ENCODE peak calls at places on chromosomes 1 and 21, in four cellular contexts. I, R, A and X are unnamed samples.

GRCh38 chr1:169024800-169025253 is 81.7 kb upstream of the ATP1B1 start:
- DNase-seq in I (no peak), R (no peak), A (no peak), X (no peak)

GRCh38 chr1:29259802-29260441 is 23.6 kb downstream of the PTPRU start:
- DNase-seq in I (no peak), R (peak), A (peak), X (no peak)

GRCh38 chr1:241557551-241558193 is 25.5 kb downstream of the KMO start:
- DNase-seq in I (no peak), R (no peak), A (no peak), X (no peak)

GRCh38 chr1:160779662-160780397 is 16.1 kb upstream of the LY9 start:
- DNase-seq in I (no peak), R (no peak), A (no peak), X (no peak)

GRCh38 chr21:45350206-45350854 is 54.6 kb upstream of the COL18A1 start:
- DNase-seq in I (no peak), R (no peak), A (no peak), X (no peak)

GRCh38 chr1:153466908-153467307 is 6.5 kb upstream of the S100A7 start:
- DNase-seq in I (no peak), R (no peak), A (peak), X (no peak)

GRCh38 chr1:21296509-21297354 is 6.5 kb upstream of the ECE1 start:
- DNase-seq in I (no peak), R (no peak), A (no peak), X (no peak)

GRCh38 chr1:234541281-234541975 is 62.4 kb upstream of the TARBP1 start:
- DNase-seq in I (no peak), R (no peak), A (peak), X (no peak)

GRCh38 chr1:174068000-174068399 is 45.8 kb upstream of the RC3H1 start:
- DNase-seq in I (no peak), R (no peak), A (peak), X (no peak)

GRCh38 chr1:248288385-248288784 is 10.6 kb upstream of the OR2T33 start:
- DNase-seq in I (no peak), R (no peak), A (no peak), X (no peak)

GRCh38 chr1:98981917-98982513 is 22.6 kb downstream of the PLPPR5 start:
- DNase-seq in I (no peak), R (no peak), A (peak), X (no peak)

GRCh38 chr1:55064071-55064581 is 24.8 kb downstream of the PCSK9 start:
- DNase-seq in I (no peak), R (no peak), A (peak), X (no peak)

DNA sequence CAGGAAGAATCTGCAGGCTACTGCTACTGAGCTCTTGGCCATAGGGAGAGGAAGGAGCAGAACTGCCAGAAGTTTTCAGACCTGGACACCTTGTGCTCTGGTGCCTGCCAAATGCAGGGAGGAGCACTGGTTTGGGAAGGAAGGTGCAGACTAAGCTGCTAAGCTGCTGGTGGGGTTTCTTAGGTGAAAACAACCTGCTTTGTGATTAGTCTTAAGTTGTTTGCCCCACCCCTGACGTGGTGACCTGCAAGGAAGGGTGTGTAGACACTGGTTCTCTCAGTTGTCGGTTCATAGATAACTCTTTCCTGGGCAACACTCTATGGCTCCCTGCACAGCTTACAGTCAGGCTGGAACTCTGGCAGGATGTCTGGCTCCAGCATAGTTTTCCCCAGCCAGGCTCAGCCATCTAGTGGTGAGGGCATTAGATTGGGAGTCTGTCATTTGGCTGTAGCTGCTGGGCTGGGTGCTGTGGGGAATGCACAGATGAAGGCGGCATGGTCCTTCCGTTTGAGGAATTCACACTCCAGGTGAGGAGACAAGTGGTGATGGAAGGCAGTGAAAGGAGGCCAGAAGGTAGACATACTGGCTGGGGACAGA is 10.3 kb upstream of the S100A10 start:
- DNase-seq in I (no peak), R (no peak), A (no peak), X (no peak)
- TF ChIP-seq CTCF in I (no peak), R (no peak), A (peak), X (no peak)

DNA sequence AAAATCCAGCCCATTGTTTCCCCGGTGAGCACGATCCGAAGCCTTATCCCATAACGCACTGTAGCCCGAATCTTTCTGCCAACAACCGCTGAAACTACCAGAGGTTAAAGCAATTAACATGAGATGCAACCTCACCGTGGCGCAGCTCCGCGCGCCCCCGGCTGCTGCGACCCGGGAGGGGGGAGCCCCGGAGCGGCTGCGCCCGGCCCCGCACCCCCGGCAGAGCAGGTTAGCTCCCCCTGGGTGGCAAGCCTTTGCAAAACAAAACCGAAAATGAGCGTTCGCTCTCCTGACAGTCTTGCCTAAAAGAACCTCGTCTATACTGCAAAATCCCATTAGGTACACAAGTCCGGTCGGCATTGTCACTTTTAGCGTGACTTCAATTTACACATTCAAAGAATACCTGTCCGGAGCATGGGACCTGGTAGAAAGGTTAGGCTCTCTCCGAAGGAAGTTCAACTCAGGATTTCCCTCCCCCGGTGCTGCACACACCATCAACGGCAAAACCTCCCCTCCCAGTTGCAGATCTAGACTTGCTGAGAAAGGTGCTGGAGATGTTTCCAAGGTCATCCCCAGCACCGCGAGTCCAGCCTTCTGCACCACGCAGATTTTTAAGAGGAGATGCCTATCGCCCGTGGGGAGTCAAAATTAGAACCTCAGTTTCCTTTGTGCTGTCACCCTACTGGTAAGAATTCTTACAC is 107.5 kb downstream of the ZNF281 start:
- DNase-seq in I (no peak), R (peak), A (peak), X (no peak)
- TF ChIP-seq CTCF in I (no peak), R (no peak), A (peak), X (no peak)

GRCh38 chr1:117681093-117681950 is 75.5 kb downstream of the TENT5C start:
- DNase-seq in I (no peak), R (no peak), A (no peak), X (no peak)
- TF ChIP-seq CTCF in I (no peak), R (no peak), A (no peak), X (no peak)

GRCh38 chr1:53266038-53266437 is 27.7 kb upstream of the MAGOH start:
- DNase-seq in I (no peak), R (no peak), A (no peak), X (no peak)
- TF ChIP-seq CTCF in I (no peak), R (no peak), A (no peak), X (peak)

DNA sequence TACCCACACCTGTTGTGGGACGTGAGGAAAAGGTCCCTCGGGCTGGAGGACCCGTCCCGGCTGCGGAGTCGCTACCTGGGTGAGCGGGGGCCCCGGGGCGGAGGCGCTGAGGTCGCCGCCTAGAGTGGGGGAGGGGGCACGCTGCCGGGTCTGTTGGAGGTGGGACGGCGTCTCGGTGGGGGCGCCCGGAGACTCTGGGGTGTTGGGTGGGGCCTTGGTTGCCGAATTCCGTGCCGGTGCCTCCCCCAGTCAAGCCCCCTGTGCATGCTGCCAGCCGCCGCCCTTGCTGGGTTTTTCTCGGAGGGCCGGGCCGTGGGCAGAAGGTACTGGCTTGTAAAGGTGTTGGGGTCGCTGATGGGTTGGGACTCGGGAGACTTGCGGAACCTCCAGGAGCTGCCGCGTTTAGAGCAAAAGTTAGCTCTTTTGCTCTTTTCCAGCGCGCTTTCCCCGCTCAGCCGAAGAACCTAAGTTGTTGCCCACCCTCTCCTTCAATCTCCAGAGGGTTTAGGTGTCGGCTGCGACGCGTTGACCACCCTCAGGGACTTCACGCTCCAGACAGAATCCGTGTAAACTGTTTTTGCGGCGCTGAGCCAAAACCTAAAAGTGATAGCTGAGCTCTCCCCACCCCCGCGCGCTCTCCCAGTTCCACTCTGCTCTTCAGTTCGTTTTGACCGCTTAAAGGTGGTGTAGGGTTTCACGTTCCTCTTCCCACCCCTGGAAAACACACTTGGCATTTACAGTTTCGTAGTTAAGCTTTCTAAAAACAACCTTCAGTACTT is at the start of gene MPC2:
- DNase-seq in I (peak), R (peak), A (peak), X (no peak)
- TF ChIP-seq CTCF in I (no peak), R (no peak), A (no peak), X (no peak)

DNA sequence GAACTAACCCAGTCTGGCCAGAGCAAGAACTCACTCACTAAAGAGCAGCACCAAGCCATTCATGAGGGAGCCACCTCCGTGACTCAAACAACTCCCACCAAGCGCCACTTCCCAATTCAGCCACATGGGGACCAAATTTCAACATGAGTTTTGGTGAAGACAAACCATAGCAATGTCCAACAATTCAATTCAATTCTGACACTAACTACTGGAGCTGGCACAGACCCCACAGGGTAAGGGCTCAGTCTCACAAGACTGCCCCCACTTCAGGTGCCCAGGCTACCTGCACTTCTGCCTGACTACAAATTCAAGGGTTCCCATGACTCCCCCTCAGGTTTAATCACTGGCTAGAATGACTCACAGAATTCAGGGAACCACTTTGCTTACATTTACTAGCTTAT is 48.8 kb upstream of the RAP1A start:
- DNase-seq in I (no peak), R (no peak), A (peak), X (no peak)
- TF ChIP-seq CTCF in I (peak), R (no peak), A (peak), X (no peak)